ENCODE peak calls at places on chromosomes 1 and 21, in ten cellular contexts. E is fibroblast of mammary gland, W is thyroid gland, T is GM12865, L is stomach, V is PC-9, H is HFF-Myc, B is SK-N-SH, X is Caco-2, A is IMR-90. R is an unnamed sample.

GRCh38 chr1:41902125-41902524 is 16.6 kb downstream of the HIVEP3 start:
- DNase-seq in L (no peak), V (peak; percentile 91), E (peak; percentile 51), A (peak; percentile 73), W (no peak), X (peak; percentile 6), T (no peak), H (no peak), B (no peak), R (peak; percentile 90)

GRCh38 chr1:160544647-160545046 is 21.6 kb upstream of the SLAMF6 start:
- DNase-seq in L (no peak), A (peak; percentile 10), E (peak; percentile 1), H (no peak), B (peak; percentile 7), V (no peak), T (peak; percentile 71), W (no peak), X (peak; percentile 36), R (peak; percentile 10)

GRCh38 chr21:32687946-32688345 is 39.9 kb downstream of the SYNJ1 start:
- DNase-seq in E (peak; percentile 1), H (no peak), W (no peak), V (no peak), T (peak; percentile 17), B (no peak), X (no peak), L (no peak), A (no peak), R (no peak)

GRCh38 chr1:245576323-245576722 is 421.5 kb downstream of the KIF26B start:
- DNase-seq in B (no peak), W (no peak), H (no peak), E (no peak), A (no peak), L (no peak), X (no peak), T (no peak), V (no peak), R (no peak)

GRCh38 chr1:166133276-166133841 is 33.4 kb downstream of the FAM78B start:
- DNase-seq in E (peak; percentile 29), B (no peak), H (no peak), W (no peak), X (no peak), L (no peak), A (no peak), V (no peak), T (peak; percentile 57), R (no peak)

GRCh38 chr1:206787956-206788355 is 15.7 kb upstream of the IL10 start:
- DNase-seq in E (no peak), B (no peak), H (no peak), W (no peak), A (no peak), T (no peak), L (no peak), V (no peak), X (no peak), R (no peak)

GRCh38 chr21:14900058-14900457 is 164.7 kb downstream of the NRIP1 start:
- DNase-seq in V (no peak), X (no peak), T (no peak), B (no peak), A (peak; percentile 80), W (no peak), E (peak; percentile 75), H (no peak), L (no peak), R (peak; percentile 73)

GRCh38 chr1:234611153-234611798 is 1.3 kb upstream of the IRF2BP2 start:
- DNase-seq in W (no peak), H (no peak), B (peak; percentile 38), X (peak; percentile 88), A (peak; percentile 83), V (peak; percentile 87), L (no peak), T (peak; percentile 86), E (peak; percentile 91), R (peak; percentile 91)

GRCh38 chr1:55081188-55081904 is 42.0 kb downstream of the PCSK9 start:
- DNase-seq in H (no peak), W (no peak), E (peak; percentile 78), A (peak; percentile 84), B (no peak), V (peak; percentile 40), T (no peak), X (no peak), L (no peak), R (peak; percentile 83)

GRCh38 chr1:236507022-236507700 is 16.6 kb upstream of the LGALS8 start:
- DNase-seq in T (no peak), W (no peak), E (no peak), V (peak; percentile 78), A (peak; percentile 49), L (peak; percentile 71), H (no peak), B (peak; percentile 40), X (no peak), R (peak; percentile 85)

GRCh38 chr1:64581786-64582185 is 111.9 kb downstream of the CACHD1 start:
- DNase-seq in T (no peak), W (no peak), A (no peak), L (no peak), E (no peak), B (no peak), X (no peak), H (no peak), V (no peak), R (peak; percentile 14)

DNA sequence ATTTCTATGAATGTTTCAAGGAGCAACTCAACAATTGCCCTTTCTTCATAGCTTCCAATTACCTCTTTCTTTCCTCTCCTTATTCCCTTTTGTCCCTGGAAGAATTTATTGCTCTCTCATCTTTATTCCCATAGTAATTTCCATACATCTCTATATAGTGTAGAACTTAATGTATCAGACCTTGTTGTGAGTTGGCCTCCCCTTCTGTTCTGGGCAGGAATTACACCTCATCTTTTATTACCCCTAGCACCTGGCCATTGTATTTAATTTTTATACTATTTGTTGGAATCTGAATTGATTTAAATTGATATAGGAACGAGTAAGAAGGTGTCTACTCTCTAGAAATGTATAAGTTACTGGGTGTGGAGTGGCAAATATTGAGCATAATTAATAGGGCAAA is 114.5 kb downstream of the CACHD1 start:
- DNase-seq in W (no peak), H (no peak), A (no peak), T (no peak), B (no peak), X (no peak), L (no peak), V (no peak), E (peak; percentile 8), R (no peak)
- TF ChIP-seq CTCF in W (no peak), H (no peak), A (peak; percentile 15), T (no peak), B (peak; percentile 37), X (no peak), L (peak; percentile 29), V (peak; percentile 39), E (peak; percentile 43), R (peak; percentile 44)

DNA sequence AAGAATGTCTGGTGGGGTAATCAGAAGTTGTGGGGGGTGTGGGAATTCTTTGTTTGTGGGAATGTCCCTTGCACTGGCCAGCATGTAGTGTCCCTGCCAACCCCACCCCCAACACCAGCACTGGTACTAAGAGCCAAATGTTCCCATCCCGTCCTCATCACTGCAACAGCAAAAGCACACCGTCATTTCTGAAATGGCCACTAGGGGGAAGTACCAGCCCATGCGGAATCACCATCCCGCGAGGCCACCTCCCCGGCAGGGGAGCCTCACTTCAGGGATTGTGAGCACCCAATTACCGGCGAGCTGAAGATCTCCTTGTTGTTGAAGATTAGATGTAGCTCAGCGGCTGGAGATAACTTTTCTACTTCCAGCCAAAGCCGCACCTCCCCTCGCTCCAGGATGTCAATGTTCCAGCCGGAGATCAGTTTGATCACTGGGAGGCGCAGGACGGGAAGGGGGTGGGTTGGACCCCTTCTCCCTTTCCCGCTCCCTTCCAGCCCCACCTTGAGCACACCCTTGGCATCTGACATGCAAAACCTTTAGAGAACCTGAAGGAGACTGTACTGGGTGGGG is 41.0 kb downstream of the MYOM3 start:
- DNase-seq in V (peak; percentile 57), A (peak; percentile 71), H (peak; percentile 72), E (peak; percentile 74), L (peak; percentile 81), B (peak; percentile 90), W (peak; percentile 82), X (peak; percentile 85), T (peak; percentile 81), R (peak; percentile 82)
- H3K4me3 ChIP-seq in V (no peak overlapping the region), A (no peak overlapping the region), H (no peak overlapping the region), E (no peak overlapping the region), L (peak overlapping the region; percentile 9), B (no peak overlapping the region), W (no peak overlapping the region), X (no peak overlapping the region), T (no peak overlapping the region), R (no peak overlapping the region)

GRCh38 chr1:108049083-108049819 is 84.3 kb upstream of the VAV3 start:
- DNase-seq in H (no peak), A (no peak), V (no peak), L (no peak), X (peak; percentile 11), B (peak; percentile 18), T (peak; percentile 34), W (peak; percentile 8), E (peak; percentile 44), R (peak; percentile 22)
- TF ChIP-seq CTCF in H (peak; percentile 60), A (no peak), V (peak; percentile 68), L (peak; percentile 24), X (no peak), B (peak; percentile 45), T (peak; percentile 37), W (no peak), E (peak; percentile 55), R (peak; percentile 49)

DNA sequence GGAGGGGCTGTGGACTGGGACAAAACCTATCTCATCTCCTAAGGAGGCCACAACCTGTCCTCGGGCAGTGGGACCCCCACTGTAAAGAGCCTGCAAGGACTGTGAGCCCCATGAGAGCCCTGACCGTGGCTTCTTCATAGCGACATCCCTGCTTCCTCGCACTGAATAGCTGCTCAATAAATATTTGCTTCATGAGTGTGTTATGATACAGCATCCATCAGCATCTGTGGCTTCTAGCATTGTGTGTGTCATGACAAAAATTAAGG is 40.5 kb upstream of the CSF3R start:
- DNase-seq in E (no peak), H (no peak), V (no peak), L (no peak), A (no peak), X (no peak), B (no peak), W (no peak), T (no peak), R (no peak)
- H3K4me3 ChIP-seq in E (no peak overlapping the region), H (no peak overlapping the region), V (no peak overlapping the region), L (no peak overlapping the region), A (no peak overlapping the region), X (no peak overlapping the region), B (no peak overlapping the region), W (no peak overlapping the region), T (no peak overlapping the region), R (no peak overlapping the region)

GRCh38 chr1:175744833-175745232 is 1.4 kb upstream of the TNR start:
- DNase-seq in E (no peak), B (no peak), A (no peak), H (no peak), V (no peak), T (no peak), X (no peak), L (no peak), W (no peak), R (no peak)
- TF ChIP-seq CTCF in E (peak; percentile 19), B (peak; percentile 39), A (peak; percentile 9), H (no peak), V (peak; percentile 54), T (no peak), X (no peak), L (peak; percentile 22), W (no peak), R (no peak)